ENCODE peak calls at places on chromosomes 6 and 20, in five cellular contexts. Z is heart left ventricle, K is uterus, X is upper lobe of right lung, D is GM06990. S is an unnamed sample.

GRCh38 chr6:121436966-121437756 is 1.7 kb downstream of the GJA1 start:
- DNase-seq in Z (peak), K (peak), X (peak), D (peak), S (no peak)

GRCh38 chr6:35687658-35688604 is 784 bp downstream of the FKBP5 start:
- DNase-seq in Z (peak), K (peak), X (peak), D (peak), S (peak)

GRCh38 chr6:18477301-18477941 is 90.3 kb downstream of the RNF144B start:
- DNase-seq in Z (no peak), K (no peak), X (no peak), D (no peak), S (no peak)

GRCh38 chr6:15546591-15546990 is 116.2 kb downstream of the DTNBP1 start:
- DNase-seq in Z (no peak), K (no peak), X (no peak), D (no peak), S (peak)

GRCh38 chr20:6765469-6766058 is 1.9 kb upstream of the BMP2 start:
- DNase-seq in Z (no peak), K (no peak), X (no peak), D (no peak), S (peak)

GRCh38 chr20:2874456-2874855 is 1.2 kb downstream of the PTPRA start:
- DNase-seq in Z (no peak), K (no peak), X (no peak), D (no peak), S (no peak)

GRCh38 chr20:62405108-62405980 is 1.7 kb downstream of the CABLES2 start:
- DNase-seq in Z (peak), K (peak), X (peak), D (no peak), S (peak)

GRCh38 chr6:79947191-79948173 is at the start of gene ELOVL4:
- DNase-seq in Z (peak), K (peak), X (peak), D (peak), S (peak)

GRCh38 chr6:16711551-16712249 is 49.6 kb downstream of the ATXN1 start:
- DNase-seq in Z (no peak), K (no peak), X (no peak), D (peak), S (peak)

GRCh38 chr6:11947569-11947968 is 64.5 kb upstream of the HIVEP1 start:
- DNase-seq in Z (no peak), K (no peak), X (no peak), D (no peak), S (peak)

GRCh38 chr6:11950109-11950508 is 62.0 kb upstream of the HIVEP1 start:
- DNase-seq in Z (no peak), K (no peak), X (no peak), D (no peak), S (no peak)

GRCh38 chr6:11944111-11944510 is 68.0 kb upstream of the HIVEP1 start:
- DNase-seq in Z (no peak), K (no peak), X (no peak), D (no peak), S (no peak)

GRCh38 chr6:11943060-11943459 is 69.1 kb upstream of the HIVEP1 start:
- DNase-seq in Z (no peak), K (no peak), X (no peak), D (no peak), S (no peak)

DNA sequence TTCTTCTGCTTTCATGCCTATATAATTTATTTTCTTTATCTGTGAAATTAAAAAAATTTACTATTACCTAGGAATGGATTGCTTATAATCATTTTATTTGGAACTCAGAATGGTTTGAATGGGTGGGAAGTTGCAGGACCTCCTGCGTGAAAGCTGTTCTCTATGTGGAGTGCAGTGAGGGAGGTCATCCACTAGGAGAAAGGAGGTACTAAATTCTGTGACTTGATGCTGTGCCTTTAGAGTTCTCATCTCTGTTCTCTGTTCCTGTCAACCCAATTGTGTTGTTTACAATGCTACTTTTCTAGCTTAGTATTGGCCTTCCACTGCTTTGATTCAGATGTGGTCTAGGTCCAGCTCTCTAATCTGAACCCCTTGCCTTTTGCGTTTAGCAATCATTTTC is 65.0 kb upstream of the HIVEP1 start:
- DNase-seq in Z (no peak), K (no peak), X (no peak), D (no peak), S (no peak)
- TF ChIP-seq CTCF in Z (no peak), K (no peak), X (peak), D (peak), S (no peak)

GRCh38 chr6:147648936-147649335 is 140.4 kb downstream of the SAMD5 start:
- DNase-seq in Z (no peak), K (no peak), X (no peak), D (no peak), S (no peak)

GRCh38 chr6:147654103-147654845 is 145.8 kb downstream of the SAMD5 start:
- DNase-seq in Z (no peak), K (no peak), X (no peak), D (no peak), S (no peak)

GRCh38 chr6:147651249-147652063 is 143.0 kb downstream of the SAMD5 start:
- DNase-seq in Z (peak), K (no peak), X (no peak), D (no peak), S (peak)
- TF ChIP-seq CTCF in Z (peak), K (no peak), X (no peak), D (no peak), S (peak)

GRCh38 chr20:22182148-22182547 is 402.2 kb downstream of the FOXA2 start:
- DNase-seq in Z (no peak), K (no peak), X (no peak), D (no peak), S (no peak)

GRCh38 chr20:22180244-22180643 is 404.1 kb downstream of the FOXA2 start:
- DNase-seq in Z (no peak), K (no peak), X (no peak), D (no peak), S (peak)
- TF ChIP-seq CTCF in Z (no peak), K (no peak), X (no peak), D (peak), S (peak)

DNA sequence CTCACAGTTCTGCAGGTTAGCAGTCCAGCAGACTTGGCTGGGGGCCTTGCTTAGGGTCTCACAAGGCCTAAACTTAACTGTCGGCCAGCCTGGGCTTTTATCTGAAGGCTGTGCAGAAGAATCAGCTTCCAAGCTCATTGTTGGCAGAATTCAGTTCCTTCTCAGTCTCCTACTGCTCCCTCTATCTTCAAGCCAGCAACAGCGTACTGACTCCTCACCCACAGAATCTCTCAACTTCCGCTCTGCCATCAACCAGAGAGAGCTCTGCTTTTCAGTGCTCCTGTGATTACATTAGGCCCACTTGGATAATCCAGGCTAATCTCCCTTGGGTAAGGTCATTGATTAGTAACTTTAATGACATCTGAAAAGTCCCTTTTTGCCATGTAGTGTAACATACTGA is 30.2 kb upstream of the NHSL1 start:
- DNase-seq in Z (no peak), K (no peak), X (no peak), D (no peak), S (no peak)
- TF ChIP-seq CTCF in Z (no peak), K (no peak), X (no peak), D (no peak), S (no peak)

GRCh38 chr6:9248125-9248524 is 812.8 kb upstream of the SLC35B3 start:
- DNase-seq in Z (no peak), K (no peak), X (no peak), D (no peak), S (peak)
- TF ChIP-seq CTCF in Z (no peak), K (no peak), X (no peak), D (no peak), S (no peak)

GRCh38 chr6:124197148-124197547 is 393.5 kb downstream of the NKAIN2 start:
- DNase-seq in Z (no peak), K (no peak), X (no peak), D (no peak), S (no peak)
- TF ChIP-seq CTCF in Z (no peak), K (no peak), X (no peak), D (no peak), S (no peak)

GRCh38 chr20:48336647-48337046 is 491.2 kb downstream of the PREX1 start:
- DNase-seq in Z (no peak), K (no peak), X (no peak), D (no peak), S (no peak)
- TF ChIP-seq CTCF in Z (no peak), K (no peak), X (no peak), D (no peak), S (no peak)